ENCODE peak calls at places on chromosome 18, in ten cellular contexts. W is frontal cortex; O is retina; L is fibroblast of lung; C is Daoy; N is CD8-positive, alpha-beta T cell; D is ELF-1; E is heart left ventricle; S is choroid plexus epithelial cell; J is NCI-H1436. X is an unnamed sample.

GRCh38 chr18:76461692-76462325 is 33.2 kb downstream of the ZNF516 start:
- DNase-seq in W (no peak), O (no peak), L (no peak), C (no peak), N (no peak), D (no peak), E (no peak), S (no peak), J (no peak), X (no peak)

GRCh38 chr18:13139885-13140450 is 78.6 kb upstream of the LDLRAD4 start:
- DNase-seq in W (no peak), O (no peak), L (no peak), C (no peak), N (no peak), D (peak; percentile 51), E (no peak), S (no peak), J (no peak), X (no peak)

GRCh38 chr18:70044626-70045025 is 97.0 kb upstream of the CD226 start:
- DNase-seq in W (no peak), O (no peak), L (peak; percentile 93), C (peak; percentile 86), N (no peak), D (no peak), E (no peak), S (peak; percentile 98), J (no peak), X (peak; percentile 7)

GRCh38 chr18:55224086-55224625 is 264.9 kb upstream of the CCDC68 start:
- DNase-seq in W (no peak), O (no peak), L (peak; percentile 38), C (no peak), N (no peak), D (no peak), E (no peak), S (peak; percentile 92), J (no peak), X (no peak)

GRCh38 chr18:11986061-11986460 is 4.8 kb downstream of the IMPA2 start:
- DNase-seq in W (no peak), O (no peak), L (no peak), C (no peak), N (no peak), D (no peak), E (no peak), S (no peak), J (no peak), X (no peak)

GRCh38 chr18:31603335-31603734 is 11.7 kb downstream of the TTR start:
- DNase-seq in W (no peak), O (no peak), L (no peak), C (peak; percentile 17), N (no peak), D (no peak), E (no peak), S (no peak), J (no peak), X (no peak)

GRCh38 chr18:51066273-51066672 is 36.3 kb downstream of the SMAD4 start:
- DNase-seq in W (no peak), O (no peak), L (peak; percentile 82), C (no peak), N (no peak), D (no peak), E (no peak), S (peak; percentile 87), J (no peak), X (no peak)

GRCh38 chr18:13175266-13175665 is 43.3 kb upstream of the LDLRAD4 start:
- DNase-seq in W (no peak), O (no peak), L (no peak), C (no peak), N (no peak), D (no peak), E (no peak), S (no peak), J (no peak), X (no peak)

GRCh38 chr18:74040459-74041332 is 106.9 kb downstream of the FBXO15 start:
- DNase-seq in W (no peak), O (no peak), L (no peak), C (peak; percentile 49), N (peak; percentile 62), D (peak; percentile 77), E (no peak), S (peak; percentile 52), J (peak; percentile 17), X (peak; percentile 50)

GRCh38 chr18:66138642-66139041 is 387.8 kb downstream of the CDH7 start:
- DNase-seq in W (no peak), O (no peak), L (no peak), C (no peak), N (no peak), D (no peak), E (peak; percentile 19), S (no peak), J (no peak), X (no peak)

GRCh38 chr18:9091066-9091476 is 11.4 kb upstream of the NDUFV2 start:
- DNase-seq in W (no peak), O (no peak), L (no peak), C (no peak), N (peak; percentile 52), D (no peak), E (no peak), S (no peak), J (no peak), X (no peak)

GRCh38 chr18:449374-449773 is 51.1 kb downstream of the COLEC12 start:
- DNase-seq in W (no peak), O (peak; percentile 66), L (no peak), C (no peak), N (no peak), D (peak; percentile 64), E (no peak), S (peak; percentile 55), J (no peak), X (no peak)

GRCh38 chr18:64893349-64893748 is 744.5 kb upstream of the LINC00305 start:
- DNase-seq in W (no peak), O (no peak), L (no peak), C (no peak), N (no peak), D (no peak), E (no peak), S (no peak), J (no peak), X (no peak)

GRCh38 chr18:28175047-28175929 is 1.6 kb downstream of the CDH2 start:
- DNase-seq in W (peak; percentile 39), O (peak; percentile 84), L (no peak), C (peak; percentile 46), N (no peak), D (peak; percentile 76), E (peak; percentile 33), S (peak; percentile 44), J (no peak), X (peak; percentile 71)

GRCh38 chr18:3248062-3248669 is 565 bp downstream of the MYL12A start:
- DNase-seq in W (no peak), O (no peak), L (peak; percentile 77), C (no peak), N (peak; percentile 35), D (no peak), E (peak; percentile 44), S (peak; percentile 62), J (no peak), X (no peak)

GRCh38 chr18:28657836-28658410 is 481.0 kb upstream of the CDH2 start:
- DNase-seq in W (no peak), O (no peak), L (no peak), C (peak; percentile 55), N (no peak), D (no peak), E (no peak), S (peak; percentile 29), J (no peak), X (no peak)

GRCh38 chr18:3984163-3984757 is 470.8 kb downstream of the DLGAP1 start:
- DNase-seq in W (no peak), O (no peak), L (no peak), C (peak; percentile 9), N (no peak), D (no peak), E (no peak), S (no peak), J (no peak), X (no peak)

GRCh38 chr18:69400253-69400975 is at the start of gene DOK6:
- DNase-seq in W (peak; percentile 75), O (peak; percentile 93), L (peak; percentile 83), C (no peak), N (no peak), D (peak; percentile 89), E (peak; percentile 60), S (peak; percentile 77), J (peak; percentile 65), X (peak; percentile 94)

GRCh38 chr18:33210575-33211189 is 229.8 kb downstream of the CCDC178 start:
- DNase-seq in W (no peak), O (no peak), L (peak; percentile 60), C (peak; percentile 15), N (no peak), D (no peak), E (no peak), S (peak; percentile 69), J (peak; percentile 60), X (peak; percentile 12)

GRCh38 chr18:30106356-30106755 is 936.2 kb downstream of the DSC3 start:
- DNase-seq in W (no peak), O (no peak), L (no peak), C (peak; percentile 34), N (no peak), D (no peak), E (no peak), S (no peak), J (no peak), X (no peak)

GRCh38 chr18:22166070-22166972 is 3.1 kb upstream of the GATA6 start:
- DNase-seq in W (no peak), O (peak; percentile 73), L (peak; percentile 47), C (no peak), N (no peak), D (peak; percentile 58), E (peak; percentile 73), S (no peak), J (no peak), X (peak; percentile 33)

GRCh38 chr18:50879302-50880107 is 587 bp downstream of the ME2 start:
- DNase-seq in W (no peak), O (peak; percentile 80), L (peak; percentile 62), C (peak; percentile 42), N (peak; percentile 38), D (peak; percentile 51), E (peak; percentile 12), S (peak; percentile 70), J (peak; percentile 28), X (no peak)

GRCh38 chr18:49757513-49758262 is 55.6 kb downstream of the ACAA2 start:
- DNase-seq in W (no peak), O (no peak), L (no peak), C (peak; percentile 45), N (no peak), D (no peak), E (no peak), S (no peak), J (no peak), X (peak; percentile 61)

X was measured in SK-N-SH.